ENCODE peak calls at places on chromosomes 13 and 19, in seven cellular contexts. One of them, this sample, is unnamed.

GRCh38 chr19:7918615-7919421 is 1.3 kb upstream of the SNAPC2 start:
- DNase-seq in brain microvascular endothelial cell: no peak
- DNase-seq in fibroblast of lung: no peak
- DNase-seq in GM12865: no peak
- DNase-seq in H1: no peak
- DNase-seq in Peyer's patch: peak; percentile 68
- DNase-seq in upper lobe of left lung: peak; percentile 81
- DNase-seq in this sample: no peak

GRCh38 chr19:11168568-11168967 is 13.0 kb upstream of the SPC24 start:
- DNase-seq in fibroblast of lung: peak; percentile 93
- DNase-seq in GM12865: peak; percentile 40
- DNase-seq in brain microvascular endothelial cell: peak; percentile 94
- DNase-seq in H1: no peak
- DNase-seq in Peyer's patch: no peak
- DNase-seq in upper lobe of left lung: no peak
- DNase-seq in this sample: peak; percentile 86

GRCh38 chr19:51441410-51442390 is 16.6 kb downstream of the SIGLEC8 start:
- DNase-seq in H1: no peak
- DNase-seq in GM12865: peak; percentile 95
- DNase-seq in Peyer's patch: peak; percentile 96
- DNase-seq in fibroblast of lung: no peak
- DNase-seq in brain microvascular endothelial cell: no peak
- DNase-seq in upper lobe of left lung: no peak
- DNase-seq in this sample: no peak

GRCh38 chr13:59743195-59743594 is 420.5 kb downstream of the DIAPH3 start:
- DNase-seq in upper lobe of left lung: no peak
- DNase-seq in fibroblast of lung: no peak
- DNase-seq in H1: no peak
- DNase-seq in GM12865: no peak
- DNase-seq in Peyer's patch: no peak
- DNase-seq in brain microvascular endothelial cell: no peak
- DNase-seq in this sample: no peak

GRCh38 chr13:51645154-51645650 is 60.9 kb downstream of the WDFY2 start:
- DNase-seq in GM12865: peak; percentile 34
- DNase-seq in fibroblast of lung: peak; percentile 90
- DNase-seq in upper lobe of left lung: no peak
- DNase-seq in H1: no peak
- DNase-seq in Peyer's patch: no peak
- DNase-seq in brain microvascular endothelial cell: peak; percentile 87
- DNase-seq in this sample: peak; percentile 92

GRCh38 chr19:38264486-38265212 is at the start of gene SPINT2:
- DNase-seq in Peyer's patch: no peak
- DNase-seq in H1: peak; percentile 98
- DNase-seq in fibroblast of lung: no peak
- DNase-seq in GM12865: no peak
- DNase-seq in brain microvascular endothelial cell: no peak
- DNase-seq in upper lobe of left lung: no peak
- DNase-seq in this sample: no peak

GRCh38 chr19:47315125-47315821 is 5.6 kb downstream of the C5AR1 start:
- DNase-seq in upper lobe of left lung: no peak
- DNase-seq in fibroblast of lung: peak; percentile 99
- DNase-seq in H1: no peak
- DNase-seq in GM12865: no peak
- DNase-seq in Peyer's patch: peak; percentile 64
- DNase-seq in brain microvascular endothelial cell: peak; percentile 96
- DNase-seq in this sample: peak; percentile 99

GRCh38 chr19:5108123-5108613 is 139.3 kb downstream of the KDM4B start:
- DNase-seq in brain microvascular endothelial cell: no peak
- DNase-seq in upper lobe of left lung: no peak
- DNase-seq in GM12865: no peak
- DNase-seq in H1: no peak
- DNase-seq in Peyer's patch: no peak
- DNase-seq in fibroblast of lung: no peak
- DNase-seq in this sample: no peak

GRCh38 chr19:41302624-41303351 is 7.2 kb upstream of the CCDC97 start:
- DNase-seq in brain microvascular endothelial cell: no peak
- DNase-seq in fibroblast of lung: no peak
- DNase-seq in H1: no peak
- DNase-seq in upper lobe of left lung: peak; percentile 77
- DNase-seq in GM12865: peak; percentile 88
- DNase-seq in Peyer's patch: peak; percentile 91
- DNase-seq in this sample: no peak

GRCh38 chr13:90281709-90282108 is 1065.8 kb upstream of the MIR17HG start:
- DNase-seq in H1: no peak
- DNase-seq in upper lobe of left lung: no peak
- DNase-seq in fibroblast of lung: no peak
- DNase-seq in GM12865: no peak
- DNase-seq in brain microvascular endothelial cell: no peak
- DNase-seq in Peyer's patch: no peak
- DNase-seq in this sample: no peak

GRCh38 chr19:33868821-33869412 is 72.2 kb downstream of the KCTD15 start:
- DNase-seq in upper lobe of left lung: peak; percentile 78
- DNase-seq in Peyer's patch: no peak
- DNase-seq in brain microvascular endothelial cell: no peak
- DNase-seq in GM12865: no peak
- DNase-seq in H1: peak; percentile 59
- DNase-seq in fibroblast of lung: peak; percentile 28
- DNase-seq in this sample: peak; percentile 51
- H3K4me3 ChIP-seq in upper lobe of left lung: no peak overlapping the region
- H3K4me3 ChIP-seq in Peyer's patch: peak overlapping the region; percentile 21
- H3K4me3 ChIP-seq in brain microvascular endothelial cell: peak overlapping the region; percentile 9
- H3K4me3 ChIP-seq in GM12865: no peak overlapping the region
- H3K4me3 ChIP-seq in H1: no peak overlapping the region
- H3K4me3 ChIP-seq in fibroblast of lung: peak overlapping the region; percentile 20
- H3K4me3 ChIP-seq in this sample: peak overlapping the region; percentile 41

GRCh38 chr13:24149306-24150032 is 11.1 kb upstream of the SPATA13 start:
- DNase-seq in H1: no peak
- DNase-seq in Peyer's patch: no peak
- DNase-seq in fibroblast of lung: peak; percentile 56
- DNase-seq in upper lobe of left lung: no peak
- DNase-seq in brain microvascular endothelial cell: no peak
- DNase-seq in GM12865: no peak
- DNase-seq in this sample: peak; percentile 43

GRCh38 chr13:24146961-24147569 is 13.5 kb upstream of the SPATA13 start:
- DNase-seq in GM12865: no peak
- DNase-seq in brain microvascular endothelial cell: no peak
- DNase-seq in Peyer's patch: no peak
- DNase-seq in upper lobe of left lung: no peak
- DNase-seq in fibroblast of lung: no peak
- DNase-seq in H1: no peak
- DNase-seq in this sample: no peak

GRCh38 chr13:24150613-24151012 is 9.9 kb upstream of the SPATA13 start:
- DNase-seq in GM12865: no peak
- DNase-seq in Peyer's patch: no peak
- DNase-seq in H1: no peak
- DNase-seq in brain microvascular endothelial cell: no peak
- DNase-seq in upper lobe of left lung: no peak
- DNase-seq in fibroblast of lung: no peak
- DNase-seq in this sample: no peak

GRCh38 chr13:24147570-24147963 is 13.0 kb upstream of the SPATA13 start:
- DNase-seq in brain microvascular endothelial cell: no peak
- DNase-seq in Peyer's patch: peak; percentile 67
- DNase-seq in GM12865: no peak
- DNase-seq in fibroblast of lung: no peak
- DNase-seq in H1: no peak
- DNase-seq in upper lobe of left lung: no peak
- DNase-seq in this sample: no peak

DNA sequence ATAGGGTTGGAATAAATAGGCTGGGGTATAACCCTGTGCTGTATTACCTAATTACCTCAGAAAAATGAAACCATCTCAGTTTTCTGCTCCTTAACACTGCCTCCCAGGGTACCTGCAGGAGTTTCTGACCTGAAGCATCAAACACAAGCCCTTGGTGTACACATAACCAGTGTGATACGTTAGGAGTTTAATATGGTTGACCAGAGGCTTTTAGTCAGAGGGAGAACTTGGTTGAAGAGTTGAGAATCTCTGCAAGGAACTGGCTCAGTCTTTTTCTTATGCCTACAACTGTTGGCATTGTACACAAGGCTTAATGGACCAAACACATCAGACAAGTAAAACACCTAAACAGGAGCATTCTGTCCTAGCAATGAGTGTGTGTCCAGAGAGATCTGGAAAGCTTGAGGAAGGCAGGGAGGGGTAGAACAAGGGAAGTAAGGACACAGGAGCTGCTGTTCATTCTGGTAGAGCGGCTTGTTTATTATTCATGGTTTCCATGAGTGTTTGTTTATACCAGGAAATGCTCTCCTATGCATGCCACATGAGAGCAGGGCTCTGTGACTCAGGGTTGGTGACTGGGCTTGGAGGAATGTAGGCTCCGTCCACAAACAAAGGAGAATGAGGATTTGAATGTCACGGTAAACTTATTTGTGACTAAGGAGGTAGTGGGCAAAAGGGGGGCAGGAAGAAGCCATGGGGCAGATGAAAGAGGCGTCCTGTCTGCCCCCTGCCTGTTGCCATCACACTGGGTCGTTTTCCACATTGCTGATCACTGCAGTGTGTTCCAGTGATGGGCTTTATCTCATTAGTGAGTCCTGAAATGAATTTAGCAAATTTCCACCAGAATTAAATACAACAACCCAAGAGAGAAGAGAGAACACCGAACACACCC is 11.9 kb upstream of the SPATA13 start:
- DNase-seq in fibroblast of lung: peak; percentile 97
- DNase-seq in brain microvascular endothelial cell: peak; percentile 94
- DNase-seq in upper lobe of left lung: no peak
- DNase-seq in Peyer's patch: peak; percentile 83
- DNase-seq in H1: no peak
- DNase-seq in GM12865: no peak
- DNase-seq in this sample: peak; percentile 94
- TF ChIP-seq CTCF in fibroblast of lung: peak; percentile 10
- TF ChIP-seq CTCF in brain microvascular endothelial cell: peak; percentile 44
- TF ChIP-seq CTCF in upper lobe of left lung: no peak
- TF ChIP-seq CTCF in Peyer's patch: no peak
- TF ChIP-seq CTCF in H1: no peak
- TF ChIP-seq CTCF in GM12865: no peak
- TF ChIP-seq CTCF in this sample: no peak

DNA sequence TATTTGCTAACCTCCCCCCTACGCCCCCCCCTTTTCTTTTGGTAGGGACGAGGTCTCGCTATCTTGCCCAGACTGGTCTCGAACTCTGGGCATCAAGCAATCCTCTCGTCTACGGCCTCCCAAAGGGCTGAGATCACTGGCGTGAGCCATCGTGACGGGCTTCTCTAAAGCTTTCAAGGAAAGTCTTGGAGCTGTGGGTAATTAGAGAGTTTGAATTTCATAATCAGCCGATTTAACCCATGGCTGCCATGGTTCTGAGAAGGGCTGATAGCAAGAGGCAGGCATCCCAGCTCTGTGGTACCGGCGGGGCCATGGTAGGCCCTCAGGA is 679 bp upstream of the ABHD8 start:
- DNase-seq in H1: no peak
- DNase-seq in upper lobe of left lung: no peak
- DNase-seq in GM12865: no peak
- DNase-seq in brain microvascular endothelial cell: no peak
- DNase-seq in fibroblast of lung: no peak
- DNase-seq in Peyer's patch: no peak
- DNase-seq in this sample: no peak
- H3K4me3 ChIP-seq in H1: peak overlapping the region; percentile 47
- H3K4me3 ChIP-seq in upper lobe of left lung: no peak overlapping the region
- H3K4me3 ChIP-seq in GM12865: no peak overlapping the region
- H3K4me3 ChIP-seq in brain microvascular endothelial cell: no peak overlapping the region
- H3K4me3 ChIP-seq in fibroblast of lung: no peak overlapping the region
- H3K4me3 ChIP-seq in Peyer's patch: peak overlapping the region; percentile 79
- H3K4me3 ChIP-seq in this sample: no peak overlapping the region

DNA sequence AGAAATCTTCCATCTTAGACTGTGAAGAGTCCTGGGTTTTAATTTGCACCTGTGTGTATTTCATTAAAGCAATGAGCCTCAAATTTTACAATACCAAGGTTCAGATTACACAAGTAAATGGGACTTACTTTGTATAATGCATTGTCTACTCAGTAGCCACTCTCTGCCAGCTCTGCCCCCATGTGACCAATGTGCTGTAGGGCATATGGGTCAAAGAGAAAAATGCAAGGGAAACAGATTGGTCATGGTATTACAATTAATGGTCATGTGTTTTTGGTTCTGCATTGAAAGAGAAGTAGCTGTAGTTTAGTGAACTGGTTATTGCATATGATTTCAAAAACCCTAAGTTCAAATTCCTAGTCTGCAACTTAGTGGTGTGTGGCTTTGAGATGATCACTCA is 545.5 kb downstream of the SUCLA2 start:
- DNase-seq in GM12865: peak; percentile 38
- DNase-seq in Peyer's patch: no peak
- DNase-seq in fibroblast of lung: no peak
- DNase-seq in brain microvascular endothelial cell: no peak
- DNase-seq in H1: no peak
- DNase-seq in upper lobe of left lung: no peak
- DNase-seq in this sample: peak; percentile 13
- TF ChIP-seq CTCF in GM12865: peak; percentile 27
- TF ChIP-seq CTCF in Peyer's patch: no peak
- TF ChIP-seq CTCF in fibroblast of lung: no peak
- TF ChIP-seq CTCF in brain microvascular endothelial cell: peak; percentile 4
- TF ChIP-seq CTCF in H1: peak; percentile 38
- TF ChIP-seq CTCF in upper lobe of left lung: no peak
- TF ChIP-seq CTCF in this sample: no peak

GRCh38 chr19:3049089-3049488 is 13.2 kb downstream of the TLE5 start:
- DNase-seq in upper lobe of left lung: no peak
- DNase-seq in Peyer's patch: no peak
- DNase-seq in GM12865: no peak
- DNase-seq in fibroblast of lung: no peak
- DNase-seq in H1: no peak
- DNase-seq in brain microvascular endothelial cell: no peak
- DNase-seq in this sample: no peak

GRCh38 chr19:3048190-3048533 is 14.1 kb downstream of the TLE5 start:
- DNase-seq in upper lobe of left lung: no peak
- DNase-seq in brain microvascular endothelial cell: no peak
- DNase-seq in H1: no peak
- DNase-seq in GM12865: no peak
- DNase-seq in fibroblast of lung: no peak
- DNase-seq in Peyer's patch: no peak
- DNase-seq in this sample: no peak

GRCh38 chr19:3047307-3048189 is 14.7 kb downstream of the TLE5 start:
- DNase-seq in brain microvascular endothelial cell: peak; percentile 66
- DNase-seq in H1: peak; percentile 79
- DNase-seq in fibroblast of lung: peak; percentile 89
- DNase-seq in Peyer's patch: peak; percentile 94
- DNase-seq in GM12865: peak; percentile 37
- DNase-seq in upper lobe of left lung: no peak
- DNase-seq in this sample: peak; percentile 83

GRCh38 chr19:3045885-3046603 is 16.3 kb downstream of the TLE5 start:
- DNase-seq in Peyer's patch: no peak
- DNase-seq in GM12865: no peak
- DNase-seq in fibroblast of lung: no peak
- DNase-seq in H1: peak; percentile 76
- DNase-seq in brain microvascular endothelial cell: no peak
- DNase-seq in upper lobe of left lung: no peak
- DNase-seq in this sample: no peak

DNA sequence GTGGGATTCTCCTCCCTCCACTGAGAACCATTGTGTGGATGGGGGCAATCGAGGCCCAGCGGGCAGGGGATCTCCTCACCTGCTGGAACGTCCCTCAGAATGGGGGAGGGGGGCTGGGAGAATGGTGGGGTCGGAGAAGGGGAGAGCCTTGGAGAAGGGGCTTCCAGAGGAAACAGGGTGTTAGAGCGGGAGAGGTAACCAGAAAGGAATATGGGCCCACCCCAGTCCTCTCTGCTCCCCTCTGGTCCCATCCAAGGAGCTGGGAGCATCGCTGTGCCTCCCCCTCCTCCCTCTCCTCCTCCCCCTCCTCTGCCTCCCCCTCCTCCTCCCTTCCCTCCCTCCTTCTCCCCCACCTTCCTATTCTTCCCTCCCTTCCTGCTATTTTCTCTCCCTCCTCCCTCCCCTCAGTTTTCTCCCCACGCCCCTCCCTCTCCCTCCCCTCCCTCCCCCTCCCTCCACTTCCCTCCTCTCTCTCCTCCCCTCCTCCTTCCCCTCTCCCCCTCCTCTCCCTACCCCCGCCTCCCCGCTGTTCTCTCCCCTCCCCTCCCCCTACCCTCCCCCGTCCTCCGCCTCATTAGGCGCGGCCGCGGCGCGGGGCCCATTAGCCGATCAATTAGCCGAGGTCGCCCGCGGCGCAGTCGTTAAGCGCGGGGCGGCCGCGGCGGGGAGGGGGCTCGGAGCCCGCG is 15.5 kb downstream of the TLE5 start:
- DNase-seq in upper lobe of left lung: peak; percentile 88
- DNase-seq in GM12865: no peak
- DNase-seq in Peyer's patch: no peak
- DNase-seq in brain microvascular endothelial cell: no peak
- DNase-seq in H1: peak; percentile 70
- DNase-seq in fibroblast of lung: peak; percentile 55
- DNase-seq in this sample: no peak
- H3K4me3 ChIP-seq in upper lobe of left lung: no peak overlapping the region
- H3K4me3 ChIP-seq in GM12865: no peak overlapping the region
- H3K4me3 ChIP-seq in Peyer's patch: peak overlapping the region; percentile 52
- H3K4me3 ChIP-seq in brain microvascular endothelial cell: no peak overlapping the region
- H3K4me3 ChIP-seq in H1: peak overlapping the region; percentile 61
- H3K4me3 ChIP-seq in fibroblast of lung: no peak overlapping the region
- H3K4me3 ChIP-seq in this sample: no peak overlapping the region

This sample was measured in choroid plexus epithelial cell.